ENCODE peak calls at places on chromosome 20, in seven cellular contexts. Z is NCI-H1694 treated with DMSO at 0.1 percent for 48 hours; R is stimulated activated naive B cell treated with anti-CD40 and anti-IgM and Interleukin-4, amounts not matched to agents 10 μg/mL and 1 μg/mL and 100 μg/mL, for 72 hours; L is brain microvascular endothelial cell; I is Kasumi-1; N is NCI-H1417 treated with DMSO at 0.1 percent for 48 hours; T is stimulated activated CD4-positive, alpha-beta T cell treated with anti-CD3 and anti-CD28 coated beads, Interleukin-12 subunit alpha, Interleukin-12 subunit beta, amount 100 ng/mL, for 24 hours. A is an unnamed sample.
A peak's percentile ranks its signal among the peaks of the same experiment; 100 is the strongest.

GRCh38 chr20:57616143-57616951 is 3.9 kb downstream of the ZBP1 start:
- DNase-seq in Z (no peak), R (no peak), L (no peak), I (no peak), N (no peak), T (no peak), A (no peak)

GRCh38 chr20:20549267-20549612 is 163.2 kb downstream of the RALGAPA2 start:
- DNase-seq in Z (peak; percentile 96), R (no peak), L (no peak), I (no peak), N (no peak), T (no peak), A (no peak)

GRCh38 chr20:15214051-15214450 is 876.6 kb upstream of the FLRT3 start:
- DNase-seq in Z (no peak), R (no peak), L (no peak), I (no peak), N (no peak), T (no peak), A (no peak)

GRCh38 chr20:51767867-51768758 is at the start of gene ATP9A:
- DNase-seq in Z (no peak), R (no peak), L (no peak), I (no peak), N (no peak), T (no peak), A (no peak)

GRCh38 chr20:25276533-25277050 is 28.7 kb downstream of the PYGB start:
- DNase-seq in Z (no peak), R (no peak), L (no peak), I (no peak), N (no peak), T (no peak), A (no peak)

GRCh38 chr20:62716198-62716940 is 7.7 kb downstream of the NTSR1 start:
- DNase-seq in Z (no peak), R (no peak), L (no peak), I (no peak), N (no peak), T (no peak), A (no peak)

GRCh38 chr20:57783196-57783595 is 73.4 kb upstream of the PMEPA1 start:
- DNase-seq in Z (no peak), R (no peak), L (no peak), I (no peak), N (no peak), T (no peak), A (no peak)

GRCh38 chr20:20763652-20764051 is 51.2 kb upstream of the RALGAPA2 start:
- DNase-seq in Z (no peak), R (no peak), L (no peak), I (no peak), N (no peak), T (no peak), A (no peak)

GRCh38 chr20:21173496-21174025 is 47.7 kb downstream of the KIZ start:
- DNase-seq in Z (no peak), R (no peak), L (no peak), I (no peak), N (no peak), T (no peak), A (no peak)

GRCh38 chr20:24683676-24684075 is 214.2 kb downstream of the SYNDIG1 start:
- DNase-seq in Z (no peak), R (no peak), L (no peak), I (no peak), N (no peak), T (no peak), A (no peak)

GRCh38 chr20:52180167-52180840 is 11.3 kb downstream of the ZFP64 start:
- DNase-seq in Z (no peak), R (no peak), L (no peak), I (no peak), N (no peak), T (no peak), A (no peak)

GRCh38 chr20:46772901-46773300 is 63.5 kb downstream of the SLC2A10 start:
- DNase-seq in Z (no peak), R (no peak), L (no peak), I (no peak), N (no peak), T (no peak), A (no peak)

GRCh38 chr20:40855269-40855668 is 166.2 kb upstream of the MAFB start:
- DNase-seq in Z (no peak), R (no peak), L (no peak), I (no peak), N (no peak), T (no peak), A (no peak)

GRCh38 chr20:24780648-24781047 is 168.4 kb upstream of the CST7 start:
- DNase-seq in Z (no peak), R (no peak), L (no peak), I (no peak), N (no peak), T (no peak), A (no peak)

GRCh38 chr20:57526067-57526884 is 1.3 kb upstream of the CTCFL start:
- DNase-seq in Z (no peak), R (no peak), L (no peak), I (peak; percentile 2), N (no peak), T (no peak), A (no peak)

GRCh38 chr20:63326314-63327228 is 33.6 kb downstream of the COL20A1 start:
- DNase-seq in Z (no peak), R (no peak), L (no peak), I (no peak), N (no peak), T (no peak), A (no peak)

GRCh38 chr20:38723069-38723981 is 961 bp upstream of the SLC32A1 start:
- DNase-seq in Z (no peak), R (no peak), L (no peak), I (no peak), N (no peak), T (no peak), A (peak; percentile 19)

GRCh38 chr20:6185268-6185667 is 62.4 kb upstream of the FERMT1 start:
- DNase-seq in Z (no peak), R (no peak), L (no peak), I (no peak), N (no peak), T (no peak), A (no peak)

GRCh38 chr20:58547527-58548475 is 32.6 kb upstream of the APCDD1L start:
- DNase-seq in Z (no peak), R (no peak), L (peak; percentile 16), I (no peak), N (no peak), T (no peak), A (no peak)

GRCh38 chr20:59448828-59449444 is 148.5 kb downstream of the EDN3 start:
- DNase-seq in Z (no peak), R (no peak), L (no peak), I (no peak), N (no peak), T (no peak), A (no peak)

GRCh38 chr20:11219192-11219591 is 545.4 kb upstream of the JAG1 start:
- DNase-seq in Z (no peak), R (no peak), L (no peak), I (no peak), N (no peak), T (no peak), A (no peak)

GRCh38 chr20:37500311-37500710 is 20.7 kb upstream of the NNAT start:
- DNase-seq in Z (no peak), R (no peak), L (no peak), I (no peak), N (no peak), T (no peak), A (no peak)

GRCh38 chr20:63457737-63458136 is 14.7 kb downstream of the KCNQ2 start:
- DNase-seq in Z (peak; percentile 14), R (no peak), L (peak; percentile 6), I (peak; percentile 6), N (no peak), T (no peak), A (no peak)

GRCh38 chr20:49186535-49187329 is 1.4 kb downstream of the STAU1 start:
- DNase-seq in Z (no peak), R (peak; percentile 21), L (peak; percentile 52), I (peak; percentile 74), N (no peak), T (peak; percentile 40), A (no peak)

GRCh38 chr20:63273635-63274380 is 1.2 kb downstream of the ARFGAP1 start:
- DNase-seq in Z (no peak), R (no peak), L (peak; percentile 84), I (no peak), N (no peak), T (no peak), A (no peak)

GRCh38 chr20:8756410-8756809 is 312.5 kb upstream of the PLCB4 start:
- DNase-seq in Z (no peak), R (no peak), L (peak; percentile 96), I (no peak), N (no peak), T (no peak), A (no peak)

GRCh38 chr20:62496525-62497218 is 20.9 kb upstream of the GATA5 start:
- DNase-seq in Z (peak; percentile 30), R (no peak), L (no peak), I (no peak), N (no peak), T (no peak), A (no peak)

GRCh38 chr20:33474963-33475362 is 14.9 kb upstream of the CBFA2T2 start:
- DNase-seq in Z (no peak), R (no peak), L (no peak), I (no peak), N (no peak), T (no peak), A (no peak)

GRCh38 chr20:12764053-12764452 is 244.7 kb upstream of the SPTLC3 start:
- DNase-seq in Z (no peak), R (no peak), L (no peak), I (no peak), N (no peak), T (no peak), A (no peak)

GRCh38 chr20:1326031-1326930 is 2.7 kb downstream of the SDCBP2 start:
- DNase-seq in Z (no peak), R (no peak), L (no peak), I (no peak), N (no peak), T (no peak), A (no peak)

GRCh38 chr20:36217226-36217625 is 19.1 kb upstream of the AAR2 start:
- DNase-seq in Z (no peak), R (no peak), L (no peak), I (no peak), N (no peak), T (no peak), A (no peak)

GRCh38 chr20:22974354-22974753 is 60.8 kb upstream of the SSTR4 start:
- DNase-seq in Z (no peak), R (no peak), L (peak; percentile 22), I (peak; percentile 36), N (no peak), T (no peak), A (no peak)

GRCh38 chr20:19099586-19100555 is 112.6 kb upstream of the SLC24A3 start:
- DNase-seq in Z (no peak), R (no peak), L (no peak), I (no peak), N (no peak), T (no peak), A (no peak)

GRCh38 chr20:23273776-23274175 is 76.8 kb upstream of the NXT1 start:
- DNase-seq in Z (no peak), R (no peak), L (no peak), I (no peak), N (no peak), T (no peak), A (no peak)

GRCh38 chr20:32775240-32775991 is 13.2 kb downstream of the DNMT3B start:
- DNase-seq in Z (no peak), R (no peak), L (no peak), I (no peak), N (no peak), T (no peak), A (no peak)

GRCh38 chr20:635028-635427 is 18.0 kb downstream of the SRXN1 start:
- DNase-seq in Z (no peak), R (no peak), L (no peak), I (no peak), N (no peak), T (no peak), A (no peak)

GRCh38 chr20:50172347-50173013 is 18.1 kb upstream of the CEBPB start:
- DNase-seq in Z (no peak), R (peak; percentile 26), L (peak; percentile 61), I (no peak), N (no peak), T (no peak), A (no peak)

GRCh38 chr20:17109307-17109706 is 117.5 kb upstream of the PCSK2 start:
- DNase-seq in Z (no peak), R (no peak), L (no peak), I (no peak), N (no peak), T (no peak), A (no peak)

A was measured in GM06990.